ENCODE peak calls at places on chromosomes 12 and 14, in ten cellular contexts. B, Z, U, K, R, O, P, Y, W and T are unnamed samples. For H3K4me1, the result is how much of the 10 kb centered on the place peaks cover.

GRCh38 chr12:118418385-118419057 is 42.2 kb downstream of the SUDS3 start:
- DNase-seq in B (no peak), Z (no peak), U (no peak), K (no peak), R (no peak), O (no peak), P (no peak), Y (no peak), W (no peak), T (no peak)

GRCh38 chr14:76261371-76261811 is 109.7 kb downstream of the GPATCH2L start:
- DNase-seq in B (no peak), Z (no peak), U (no peak), K (no peak), R (peak), O (no peak), P (no peak), Y (no peak), W (no peak), T (peak)

GRCh38 chr14:96104469-96105057 is 65.4 kb downstream of the C14orf132 start:
- DNase-seq in B (no peak), Z (peak), U (no peak), K (peak), R (peak), O (peak), P (no peak), Y (no peak), W (peak), T (no peak)

GRCh38 chr14:68458840-68459469 is 333.9 kb downstream of the ZFP36L1 start:
- DNase-seq in B (no peak), Z (peak), U (peak), K (peak), R (no peak), O (peak), P (no peak), Y (peak), W (no peak), T (peak)

GRCh38 chr12:57793920-57794319 is 11.3 kb downstream of the TSFM start:
- DNase-seq in B (no peak), Z (no peak), U (no peak), K (no peak), R (no peak), O (no peak), P (no peak), Y (no peak), W (no peak), T (no peak)

GRCh38 chr12:113221997-113222729 is 899 bp downstream of the TPCN1 start:
- DNase-seq in B (no peak), Z (no peak), U (no peak), K (no peak), R (no peak), O (no peak), P (no peak), Y (no peak), W (peak), T (no peak)

GRCh38 chr14:67221248-67221981 is 19.8 kb upstream of the PALS1 start:
- DNase-seq in B (no peak), Z (no peak), U (no peak), K (no peak), R (no peak), O (no peak), P (no peak), Y (no peak), W (no peak), T (no peak)

GRCh38 chr14:101010293-101010692 is 106.8 kb upstream of the RTL1 start:
- DNase-seq in B (no peak), Z (no peak), U (no peak), K (no peak), R (no peak), O (no peak), P (no peak), Y (peak), W (no peak), T (no peak)

GRCh38 chr14:102279688-102280348 is 25.1 kb downstream of the MOK start:
- DNase-seq in B (no peak), Z (no peak), U (no peak), K (no peak), R (no peak), O (no peak), P (no peak), Y (no peak), W (no peak), T (peak)

GRCh38 chr14:61145258-61145902 is 135.8 kb downstream of the TMEM30B start:
- DNase-seq in B (no peak), Z (no peak), U (peak), K (no peak), R (no peak), O (no peak), P (no peak), Y (peak), W (no peak), T (no peak)

GRCh38 chr14:77786148-77786547 is 13.8 kb upstream of the ADCK1 start:
- DNase-seq in B (no peak), Z (no peak), U (no peak), K (no peak), R (no peak), O (no peak), P (no peak), Y (no peak), W (no peak), T (peak)

GRCh38 chr12:54258286-54258685 is 21.6 kb downstream of the CBX5 start:
- DNase-seq in B (no peak), Z (no peak), U (no peak), K (no peak), R (no peak), O (no peak), P (no peak), Y (no peak), W (no peak), T (peak)

GRCh38 chr12:109981311-109981710 is 14.9 kb downstream of the GIT2 start:
- DNase-seq in B (no peak), Z (no peak), U (no peak), K (no peak), R (peak), O (no peak), P (no peak), Y (no peak), W (no peak), T (no peak)

GRCh38 chr14:57085801-57086200 is 182.9 kb downstream of the EXOC5 start:
- DNase-seq in B (no peak), Z (no peak), U (no peak), K (no peak), R (no peak), O (no peak), P (no peak), Y (peak), W (no peak), T (no peak)

GRCh38 chr14:22099942-22100763 is 426.5 kb upstream of the OR4E1 start:
- DNase-seq in B (no peak), Z (peak), U (peak), K (peak), R (peak), O (peak), P (peak), Y (peak), W (peak), T (peak)

GRCh38 chr12:15636060-15636890 is 152.9 kb downstream of the EPS8 start:
- DNase-seq in B (no peak), Z (no peak), U (no peak), K (no peak), R (no peak), O (no peak), P (no peak), Y (no peak), W (no peak), T (no peak)

GRCh38 chr14:33363687-33364086 is 425.0 kb downstream of the NPAS3 start:
- DNase-seq in B (no peak), Z (no peak), U (no peak), K (no peak), R (no peak), O (no peak), P (no peak), Y (no peak), W (no peak), T (no peak)

GRCh38 chr14:91315844-91316267 is 71.4 kb upstream of the GPR68 start:
- DNase-seq in B (peak), Z (peak), U (no peak), K (no peak), R (no peak), O (no peak), P (no peak), Y (no peak), W (peak), T (no peak)

GRCh38 chr12:112112423-112113132 is 4.0 kb upstream of the NAA25 start:
- DNase-seq in B (no peak), Z (peak), U (peak), K (no peak), R (no peak), O (no peak), P (no peak), Y (no peak), W (no peak), T (peak)

GRCh38 chr12:12249216-12250050 is 17.4 kb downstream of the LRP6 start:
- DNase-seq in B (peak), Z (no peak), U (no peak), K (no peak), R (no peak), O (no peak), P (no peak), Y (no peak), W (no peak), T (no peak)

GRCh38 chr12:57518176-57518919 is 2.0 kb downstream of the DDIT3 start:
- DNase-seq in B (no peak), Z (no peak), U (no peak), K (no peak), R (no peak), O (no peak), P (no peak), Y (no peak), W (no peak), T (no peak)

DNA sequence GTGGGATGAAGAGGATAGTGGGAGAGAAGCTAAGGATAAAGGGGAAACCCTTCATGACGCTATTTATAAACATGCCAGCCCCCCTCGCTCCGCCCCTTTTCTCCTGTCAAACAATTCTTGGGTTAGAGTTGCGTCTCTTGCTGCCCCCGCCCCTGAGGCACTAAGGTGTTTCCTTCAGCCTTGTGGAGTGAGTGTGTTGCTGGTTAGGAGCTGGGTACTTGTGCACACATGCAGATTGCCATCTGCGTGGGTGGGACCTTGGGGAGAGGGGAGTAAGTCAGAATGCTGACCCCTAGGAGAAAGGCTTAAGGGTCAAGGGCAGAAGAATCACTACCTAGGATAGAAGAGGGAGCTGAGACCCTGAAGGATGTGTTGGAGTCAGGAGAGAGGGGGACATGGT is 5.4 kb downstream of the FOXJ2 start:
- DNase-seq in B (no peak), Z (no peak), U (no peak), K (no peak), R (no peak), O (no peak), P (no peak), Y (no peak), W (no peak), T (peak)
- H3K4me1 ChIP-seq in B (under half), Z (half or more), U (under half), K (half or more), R (half or more), O (half or more), P (under half), Y (under half), W (under half), T (half or more)

GRCh38 chr12:663293-663871 is at the start of gene NINJ2:
- DNase-seq in B (no peak), Z (no peak), U (no peak), K (no peak), R (no peak), O (no peak), P (no peak), Y (peak), W (no peak), T (no peak)
- H3K4me3 ChIP-seq in B (no peak), Z (peak), U (no peak), K (peak), R (peak), O (peak), P (no peak), Y (no peak), W (no peak), T (no peak)

GRCh38 chr14:103629503-103630121 is 601 bp downstream of the KLC1 start:
- DNase-seq in B (no peak), Z (peak), U (peak), K (peak), R (no peak), O (peak), P (peak), Y (peak), W (peak), T (peak)
- H3K4me1 ChIP-seq in B (under half), Z (half or more), U (under half), K (under half), R (half or more), O (half or more), P (under half), Y (under half), W (under half), T (under half)

GRCh38 chr14:24189059-24189375 is 401 bp upstream of the IPO4 start:
- DNase-seq in B (no peak), Z (no peak), U (no peak), K (no peak), R (no peak), O (no peak), P (no peak), Y (no peak), W (no peak), T (no peak)
- H3K4me3 ChIP-seq in B (no peak), Z (peak), U (no peak), K (peak), R (peak), O (peak), P (peak), Y (peak), W (peak), T (peak)

GRCh38 chr14:106080922-106081321 is 554.5 kb downstream of the TMEM121 start:
- DNase-seq in B (no peak), Z (no peak), U (no peak), K (no peak), R (no peak), O (no peak), P (no peak), Y (no peak), W (no peak), T (no peak)
- H3K4me1 ChIP-seq in B (under half), Z (under half), U (under half), K (under half), R (under half), O (under half), P (under half), Y (under half), W (under half), T (under half)